ENCODE peak calls at places on chromosomes 4 and X, in seven cellular contexts. F is SW 1271; H is effector memory CD8-positive, alpha-beta T cell; K is T-helper 9 cell; X is NCI-H1930; I is KBM-7; O is HCEC 1CT. M is an unnamed sample.

GRCh38 chr4:39548425-39549067 is 21.3 kb upstream of the UGDH start:
- DNase-seq in O (no peak), F (no peak), K (no peak), X (no peak), I (no peak), H (no peak), M (no peak)

GRCh38 chr4:93183589-93183988 is 645.0 kb upstream of the ATOH1 start:
- DNase-seq in F (no peak), K (no peak), H (no peak), X (no peak), I (no peak), O (no peak), M (no peak)

GRCh38 chr4:109251396-109251795 is 51.1 kb downstream of the COL25A1 start:
- DNase-seq in O (no peak), H (no peak), K (no peak), I (no peak), F (no peak), X (no peak), M (no peak)

GRCh38 chr4:149589826-149590225 is 225.8 kb downstream of the IQCM start:
- DNase-seq in K (no peak), O (no peak), F (no peak), X (no peak), H (no peak), I (no peak), M (no peak)

GRCh38 chr4:3489451-3489962 is 26.4 kb downstream of the DOK7 start:
- DNase-seq in F (no peak), K (no peak), X (peak), O (no peak), H (no peak), I (no peak), M (no peak)

GRCh38 chr4:113147498-113148231 is 98.2 kb downstream of the ANK2 start:
- DNase-seq in O (no peak), K (no peak), H (no peak), I (no peak), F (no peak), X (no peak), M (no peak)

GRCh38 chr4:84418032-84418709 is 80.9 kb downstream of the NKX6-1 start:
- DNase-seq in H (no peak), O (no peak), F (no peak), X (peak), K (no peak), I (no peak), M (no peak)

GRCh38 chr4:139764686-139765085 is 99.1 kb downstream of the MGST2 start:
- DNase-seq in X (no peak), F (no peak), K (no peak), O (no peak), I (no peak), H (no peak), M (no peak)

GRCh38 chrX:16465081-16465876 is 184.7 kb upstream of the S100G start:
- DNase-seq in K (no peak), H (no peak), X (no peak), I (no peak), F (no peak), O (no peak), M (no peak)

GRCh38 chr4:13427599-13428325 is 56.4 kb downstream of the RAB28 start:
- DNase-seq in X (no peak), H (no peak), K (no peak), O (no peak), F (no peak), I (no peak), M (no peak)